ENCODE peak calls at places on chromosomes 6 and 20, in eight cellular contexts. One of them, this sample, is unnamed.

GRCh38 chr6:3341467-3341866 is 82.7 kb downstream of the PSMG4 start:
- DNase-seq in posterior vena cava: peak
- DNase-seq in OCI-LY7: no peak
- DNase-seq in T1000: no peak
- DNase-seq in mesothelial cell of epicardium: no peak
- DNase-seq in germinal center: no peak
- DNase-seq in stimulated activated CD4-positive, alpha-beta T cell treated with anti-CD3 and anti-CD28 coated beads, Interleukin-2, amount 100 ng/mL, for 24 hours: no peak
- DNase-seq in GM10248: no peak
- DNase-seq in this sample: peak

GRCh38 chr20:50523552-50524167 is 13.5 kb downstream of the PTPN1 start:
- DNase-seq in posterior vena cava: no peak
- DNase-seq in OCI-LY7: no peak
- DNase-seq in T1000: no peak
- DNase-seq in mesothelial cell of epicardium: no peak
- DNase-seq in germinal center: no peak
- DNase-seq in stimulated activated CD4-positive, alpha-beta T cell treated with anti-CD3 and anti-CD28 coated beads, Interleukin-2, amount 100 ng/mL, for 24 hours: no peak
- DNase-seq in GM10248: no peak
- DNase-seq in this sample: no peak

GRCh38 chr6:44076366-44077200 is 50.7 kb downstream of the MRPL14 start:
- DNase-seq in posterior vena cava: no peak
- DNase-seq in OCI-LY7: peak
- DNase-seq in T1000: no peak
- DNase-seq in mesothelial cell of epicardium: peak
- DNase-seq in germinal center: peak
- DNase-seq in stimulated activated CD4-positive, alpha-beta T cell treated with anti-CD3 and anti-CD28 coated beads, Interleukin-2, amount 100 ng/mL, for 24 hours: no peak
- DNase-seq in GM10248: peak
- DNase-seq in this sample: no peak

GRCh38 chr6:131393433-131393832 is 179.6 kb upstream of the ARG1 start:
- DNase-seq in posterior vena cava: no peak
- DNase-seq in OCI-LY7: no peak
- DNase-seq in T1000: no peak
- DNase-seq in mesothelial cell of epicardium: no peak
- DNase-seq in germinal center: no peak
- DNase-seq in stimulated activated CD4-positive, alpha-beta T cell treated with anti-CD3 and anti-CD28 coated beads, Interleukin-2, amount 100 ng/mL, for 24 hours: no peak
- DNase-seq in GM10248: no peak
- DNase-seq in this sample: no peak

GRCh38 chr20:21719592-21720214 is 14.2 kb downstream of the PAX1 start:
- DNase-seq in posterior vena cava: no peak
- DNase-seq in OCI-LY7: peak
- DNase-seq in T1000: peak
- DNase-seq in mesothelial cell of epicardium: no peak
- DNase-seq in germinal center: peak
- DNase-seq in stimulated activated CD4-positive, alpha-beta T cell treated with anti-CD3 and anti-CD28 coated beads, Interleukin-2, amount 100 ng/mL, for 24 hours: peak
- DNase-seq in GM10248: peak
- DNase-seq in this sample: peak

GRCh38 chr20:24957326-24957996 is 8.4 kb downstream of the CST7 start:
- DNase-seq in posterior vena cava: no peak
- DNase-seq in OCI-LY7: no peak
- DNase-seq in T1000: no peak
- DNase-seq in mesothelial cell of epicardium: no peak
- DNase-seq in germinal center: no peak
- DNase-seq in stimulated activated CD4-positive, alpha-beta T cell treated with anti-CD3 and anti-CD28 coated beads, Interleukin-2, amount 100 ng/mL, for 24 hours: no peak
- DNase-seq in GM10248: no peak
- DNase-seq in this sample: no peak

GRCh38 chr6:138162104-138162946 is 586 bp downstream of the ARFGEF3 start:
- DNase-seq in posterior vena cava: peak
- DNase-seq in OCI-LY7: no peak
- DNase-seq in T1000: no peak
- DNase-seq in mesothelial cell of epicardium: no peak
- DNase-seq in germinal center: peak
- DNase-seq in stimulated activated CD4-positive, alpha-beta T cell treated with anti-CD3 and anti-CD28 coated beads, Interleukin-2, amount 100 ng/mL, for 24 hours: no peak
- DNase-seq in GM10248: no peak
- DNase-seq in this sample: peak

GRCh38 chr20:52923123-52923543 is 49.0 kb upstream of the TSHZ2 start:
- DNase-seq in posterior vena cava: no peak
- DNase-seq in OCI-LY7: no peak
- DNase-seq in T1000: peak
- DNase-seq in mesothelial cell of epicardium: no peak
- DNase-seq in germinal center: no peak
- DNase-seq in stimulated activated CD4-positive, alpha-beta T cell treated with anti-CD3 and anti-CD28 coated beads, Interleukin-2, amount 100 ng/mL, for 24 hours: no peak
- DNase-seq in GM10248: no peak
- DNase-seq in this sample: no peak

GRCh38 chr20:55415567-55416142 is 589.7 kb downstream of the CBLN4 start:
- DNase-seq in posterior vena cava: no peak
- DNase-seq in OCI-LY7: peak
- DNase-seq in T1000: no peak
- DNase-seq in mesothelial cell of epicardium: no peak
- DNase-seq in germinal center: no peak
- DNase-seq in stimulated activated CD4-positive, alpha-beta T cell treated with anti-CD3 and anti-CD28 coated beads, Interleukin-2, amount 100 ng/mL, for 24 hours: no peak
- DNase-seq in GM10248: no peak
- DNase-seq in this sample: no peak

GRCh38 chr6:110524305-110524704 is 47.9 kb upstream of the SLC22A16 start:
- DNase-seq in posterior vena cava: no peak
- DNase-seq in OCI-LY7: no peak
- DNase-seq in T1000: no peak
- DNase-seq in mesothelial cell of epicardium: no peak
- DNase-seq in germinal center: no peak
- DNase-seq in stimulated activated CD4-positive, alpha-beta T cell treated with anti-CD3 and anti-CD28 coated beads, Interleukin-2, amount 100 ng/mL, for 24 hours: no peak
- DNase-seq in GM10248: no peak
- DNase-seq in this sample: no peak

GRCh38 chr20:15918631-15919030 is 654.6 kb downstream of the KIF16B start:
- DNase-seq in posterior vena cava: no peak
- DNase-seq in OCI-LY7: no peak
- DNase-seq in T1000: no peak
- DNase-seq in mesothelial cell of epicardium: no peak
- DNase-seq in germinal center: no peak
- DNase-seq in stimulated activated CD4-positive, alpha-beta T cell treated with anti-CD3 and anti-CD28 coated beads, Interleukin-2, amount 100 ng/mL, for 24 hours: no peak
- DNase-seq in GM10248: no peak
- DNase-seq in this sample: no peak

GRCh38 chr20:44586289-44586911 is 4.0 kb downstream of the PKIG start:
- DNase-seq in posterior vena cava: no peak
- DNase-seq in OCI-LY7: peak
- DNase-seq in T1000: no peak
- DNase-seq in mesothelial cell of epicardium: no peak
- DNase-seq in germinal center: peak
- DNase-seq in stimulated activated CD4-positive, alpha-beta T cell treated with anti-CD3 and anti-CD28 coated beads, Interleukin-2, amount 100 ng/mL, for 24 hours: no peak
- DNase-seq in GM10248: peak
- DNase-seq in this sample: no peak

GRCh38 chr6:39190545-39191235 is 38.6 kb downstream of the KCNK5 start:
- DNase-seq in posterior vena cava: no peak
- DNase-seq in OCI-LY7: no peak
- DNase-seq in T1000: no peak
- DNase-seq in mesothelial cell of epicardium: no peak
- DNase-seq in germinal center: no peak
- DNase-seq in stimulated activated CD4-positive, alpha-beta T cell treated with anti-CD3 and anti-CD28 coated beads, Interleukin-2, amount 100 ng/mL, for 24 hours: no peak
- DNase-seq in GM10248: no peak
- DNase-seq in this sample: no peak

GRCh38 chr20:33789109-33789857 is 21.9 kb upstream of the CHMP4B start:
- DNase-seq in posterior vena cava: peak
- DNase-seq in OCI-LY7: no peak
- DNase-seq in T1000: peak
- DNase-seq in mesothelial cell of epicardium: no peak
- DNase-seq in germinal center: no peak
- DNase-seq in stimulated activated CD4-positive, alpha-beta T cell treated with anti-CD3 and anti-CD28 coated beads, Interleukin-2, amount 100 ng/mL, for 24 hours: no peak
- DNase-seq in GM10248: no peak
- DNase-seq in this sample: no peak

GRCh38 chr6:72950114-72950860 is 275.0 kb downstream of the KHDC1L start:
- DNase-seq in posterior vena cava: no peak
- DNase-seq in OCI-LY7: no peak
- DNase-seq in T1000: no peak
- DNase-seq in mesothelial cell of epicardium: no peak
- DNase-seq in germinal center: no peak
- DNase-seq in stimulated activated CD4-positive, alpha-beta T cell treated with anti-CD3 and anti-CD28 coated beads, Interleukin-2, amount 100 ng/mL, for 24 hours: no peak
- DNase-seq in GM10248: no peak
- DNase-seq in this sample: no peak

GRCh38 chr20:63691711-63692435 is 4.6 kb upstream of the TNFRSF6B start:
- DNase-seq in posterior vena cava: no peak
- DNase-seq in OCI-LY7: no peak
- DNase-seq in T1000: no peak
- DNase-seq in mesothelial cell of epicardium: no peak
- DNase-seq in germinal center: no peak
- DNase-seq in stimulated activated CD4-positive, alpha-beta T cell treated with anti-CD3 and anti-CD28 coated beads, Interleukin-2, amount 100 ng/mL, for 24 hours: no peak
- DNase-seq in GM10248: no peak
- DNase-seq in this sample: no peak

GRCh38 chr6:95227301-95227700 is 350.0 kb upstream of the MANEA start:
- DNase-seq in posterior vena cava: no peak
- DNase-seq in OCI-LY7: no peak
- DNase-seq in T1000: no peak
- DNase-seq in mesothelial cell of epicardium: no peak
- DNase-seq in germinal center: no peak
- DNase-seq in stimulated activated CD4-positive, alpha-beta T cell treated with anti-CD3 and anti-CD28 coated beads, Interleukin-2, amount 100 ng/mL, for 24 hours: no peak
- DNase-seq in GM10248: no peak
- DNase-seq in this sample: no peak

GRCh38 chr20:11248691-11249178 is 574.9 kb upstream of the JAG1 start:
- DNase-seq in posterior vena cava: no peak
- DNase-seq in OCI-LY7: no peak
- DNase-seq in T1000: no peak
- DNase-seq in mesothelial cell of epicardium: no peak
- DNase-seq in germinal center: no peak
- DNase-seq in stimulated activated CD4-positive, alpha-beta T cell treated with anti-CD3 and anti-CD28 coated beads, Interleukin-2, amount 100 ng/mL, for 24 hours: no peak
- DNase-seq in GM10248: no peak
- DNase-seq in this sample: peak

GRCh38 chr6:156809034-156809433 is 31.9 kb downstream of the ARID1B start:
- DNase-seq in posterior vena cava: no peak
- DNase-seq in OCI-LY7: peak
- DNase-seq in T1000: no peak
- DNase-seq in mesothelial cell of epicardium: no peak
- DNase-seq in germinal center: peak
- DNase-seq in stimulated activated CD4-positive, alpha-beta T cell treated with anti-CD3 and anti-CD28 coated beads, Interleukin-2, amount 100 ng/mL, for 24 hours: no peak
- DNase-seq in GM10248: peak
- DNase-seq in this sample: no peak

GRCh38 chr20:11274137-11274536 is 600.3 kb upstream of the JAG1 start:
- DNase-seq in posterior vena cava: no peak
- DNase-seq in OCI-LY7: peak
- DNase-seq in T1000: no peak
- DNase-seq in mesothelial cell of epicardium: no peak
- DNase-seq in germinal center: no peak
- DNase-seq in stimulated activated CD4-positive, alpha-beta T cell treated with anti-CD3 and anti-CD28 coated beads, Interleukin-2, amount 100 ng/mL, for 24 hours: no peak
- DNase-seq in GM10248: peak
- DNase-seq in this sample: no peak

GRCh38 chr20:11882651-11883050 is 35.0 kb upstream of the BTBD3 start:
- DNase-seq in posterior vena cava: no peak
- DNase-seq in OCI-LY7: no peak
- DNase-seq in T1000: no peak
- DNase-seq in mesothelial cell of epicardium: no peak
- DNase-seq in germinal center: no peak
- DNase-seq in stimulated activated CD4-positive, alpha-beta T cell treated with anti-CD3 and anti-CD28 coated beads, Interleukin-2, amount 100 ng/mL, for 24 hours: no peak
- DNase-seq in GM10248: no peak
- DNase-seq in this sample: no peak

GRCh38 chr20:59692139-59692538 is 87.8 kb downstream of the PHACTR3 start:
- DNase-seq in posterior vena cava: no peak
- DNase-seq in OCI-LY7: no peak
- DNase-seq in T1000: no peak
- DNase-seq in mesothelial cell of epicardium: no peak
- DNase-seq in germinal center: no peak
- DNase-seq in stimulated activated CD4-positive, alpha-beta T cell treated with anti-CD3 and anti-CD28 coated beads, Interleukin-2, amount 100 ng/mL, for 24 hours: no peak
- DNase-seq in GM10248: no peak
- DNase-seq in this sample: no peak

GRCh38 chr6:101011165-101011564 is 130.0 kb upstream of the ASCC3 start:
- DNase-seq in posterior vena cava: no peak
- DNase-seq in OCI-LY7: peak
- DNase-seq in T1000: no peak
- DNase-seq in mesothelial cell of epicardium: no peak
- DNase-seq in germinal center: no peak
- DNase-seq in stimulated activated CD4-positive, alpha-beta T cell treated with anti-CD3 and anti-CD28 coated beads, Interleukin-2, amount 100 ng/mL, for 24 hours: no peak
- DNase-seq in GM10248: no peak
- DNase-seq in this sample: no peak

GRCh38 chr6:49118475-49118874 is 344.6 kb downstream of the MMUT start:
- DNase-seq in posterior vena cava: no peak
- DNase-seq in OCI-LY7: no peak
- DNase-seq in T1000: no peak
- DNase-seq in mesothelial cell of epicardium: no peak
- DNase-seq in germinal center: no peak
- DNase-seq in stimulated activated CD4-positive, alpha-beta T cell treated with anti-CD3 and anti-CD28 coated beads, Interleukin-2, amount 100 ng/mL, for 24 hours: no peak
- DNase-seq in GM10248: no peak
- DNase-seq in this sample: no peak

GRCh38 chr6:35370799-35371493 is 28.6 kb downstream of the PPARD start:
- DNase-seq in posterior vena cava: no peak
- DNase-seq in OCI-LY7: peak
- DNase-seq in T1000: no peak
- DNase-seq in mesothelial cell of epicardium: no peak
- DNase-seq in germinal center: peak
- DNase-seq in stimulated activated CD4-positive, alpha-beta T cell treated with anti-CD3 and anti-CD28 coated beads, Interleukin-2, amount 100 ng/mL, for 24 hours: no peak
- DNase-seq in GM10248: peak
- DNase-seq in this sample: no peak

GRCh38 chr6:89475634-89476033 is 42.7 kb downstream of the ANKRD6 start:
- DNase-seq in posterior vena cava: no peak
- DNase-seq in OCI-LY7: no peak
- DNase-seq in T1000: no peak
- DNase-seq in mesothelial cell of epicardium: no peak
- DNase-seq in germinal center: no peak
- DNase-seq in stimulated activated CD4-positive, alpha-beta T cell treated with anti-CD3 and anti-CD28 coated beads, Interleukin-2, amount 100 ng/mL, for 24 hours: no peak
- DNase-seq in GM10248: no peak
- DNase-seq in this sample: no peak

GRCh38 chr6:46993846-46994245 is 48.3 kb downstream of the ADGRF1 start:
- DNase-seq in posterior vena cava: no peak
- DNase-seq in OCI-LY7: no peak
- DNase-seq in T1000: peak
- DNase-seq in mesothelial cell of epicardium: no peak
- DNase-seq in germinal center: no peak
- DNase-seq in stimulated activated CD4-positive, alpha-beta T cell treated with anti-CD3 and anti-CD28 coated beads, Interleukin-2, amount 100 ng/mL, for 24 hours: no peak
- DNase-seq in GM10248: no peak
- DNase-seq in this sample: no peak

GRCh38 chr20:58130574-58130973 is 97.9 kb downstream of the ANKRD60 start:
- DNase-seq in posterior vena cava: no peak
- DNase-seq in OCI-LY7: no peak
- DNase-seq in T1000: no peak
- DNase-seq in mesothelial cell of epicardium: no peak
- DNase-seq in germinal center: no peak
- DNase-seq in stimulated activated CD4-positive, alpha-beta T cell treated with anti-CD3 and anti-CD28 coated beads, Interleukin-2, amount 100 ng/mL, for 24 hours: no peak
- DNase-seq in GM10248: no peak
- DNase-seq in this sample: no peak

GRCh38 chr6:29696147-29697129 is 15.5 kb upstream of the ZFP57 start:
- DNase-seq in posterior vena cava: no peak
- DNase-seq in OCI-LY7: no peak
- DNase-seq in T1000: no peak
- DNase-seq in mesothelial cell of epicardium: no peak
- DNase-seq in germinal center: no peak
- DNase-seq in stimulated activated CD4-positive, alpha-beta T cell treated with anti-CD3 and anti-CD28 coated beads, Interleukin-2, amount 100 ng/mL, for 24 hours: peak
- DNase-seq in GM10248: peak
- DNase-seq in this sample: peak

GRCh38 chr6:17874753-17875152 is 112.7 kb downstream of the KIF13A start:
- DNase-seq in posterior vena cava: no peak
- DNase-seq in OCI-LY7: no peak
- DNase-seq in T1000: no peak
- DNase-seq in mesothelial cell of epicardium: no peak
- DNase-seq in germinal center: no peak
- DNase-seq in stimulated activated CD4-positive, alpha-beta T cell treated with anti-CD3 and anti-CD28 coated beads, Interleukin-2, amount 100 ng/mL, for 24 hours: no peak
- DNase-seq in GM10248: no peak
- DNase-seq in this sample: no peak

This sample was measured in C1 segment of cervical spinal cord.